ENCODE peak calls at places on chromosomes 11 and 22, in four cellular contexts. E is IMR-90, Z is Peyer's patch, H is HCEC 1CT. G is an unnamed sample.

GRCh38 chr11:2932850-2933251 is 3.6 kb upstream of the PHLDA2 start:
- DNase-seq in E (peak), Z (peak), H (no peak), G (peak)

GRCh38 chr11:122202951-122203456 is 87.0 kb upstream of the BLID start:
- DNase-seq in E (peak), Z (peak), H (peak), G (peak)

GRCh38 chr22:19748991-19749665 is 11.4 kb upstream of the TBX1 start:
- DNase-seq in E (no peak), Z (no peak), H (no peak), G (no peak)

GRCh38 chr22:30694638-30695350 is at the start of gene OSBP2:
- DNase-seq in E (no peak), Z (peak), H (no peak), G (no peak)

GRCh38 chr11:134477486-134477885 is 65.4 kb upstream of the B3GAT1 start:
- DNase-seq in E (no peak), Z (no peak), H (no peak), G (no peak)

GRCh38 chr11:48093795-48094642 is 113.7 kb downstream of the PTPRJ start:
- DNase-seq in E (peak), Z (no peak), H (no peak), G (peak)

GRCh38 chr11:134412508-134413333 is 679 bp upstream of the B3GAT1 start:
- DNase-seq in E (no peak), Z (peak), H (no peak), G (no peak)

GRCh38 chr11:34299962-34300350 is 57.9 kb downstream of the ABTB2 start:
- DNase-seq in E (no peak), Z (no peak), H (no peak), G (no peak)

GRCh38 chr11:45816614-45817013 is 11.7 kb downstream of the SLC35C1 start:
- DNase-seq in E (no peak), Z (no peak), H (no peak), G (no peak)

GRCh38 chr22:45915151-45915550 is 61.8 kb downstream of the WNT7B start:
- DNase-seq in E (no peak), Z (no peak), H (no peak), G (no peak)